ENCODE peak calls at places on chromosome 1, in eight cellular contexts. O, H, B, L, D, X, C and E are unnamed samples.

GRCh38 chr1:204104331-204105222 is 31.7 kb downstream of the SOX13 start:
- DNase-seq in O (peak), H (no peak), B (no peak), L (no peak), D (peak), X (no peak), C (peak), E (no peak)

GRCh38 chr1:120179420-120180348 is 3.4 kb upstream of the SEC22B start:
- DNase-seq in O (no peak), H (no peak), B (no peak), L (peak), D (no peak), X (no peak), C (peak), E (peak)

GRCh38 chr1:86151427-86151826 is 5.1 kb downstream of the COL24A1 start:
- DNase-seq in O (no peak), H (no peak), B (no peak), L (peak), D (no peak), X (no peak), C (peak), E (no peak)

GRCh38 chr1:1294250-1294890 is 13.4 kb downstream of the ACAP3 start:
- DNase-seq in O (no peak), H (no peak), B (no peak), L (no peak), D (no peak), X (no peak), C (no peak), E (no peak)

GRCh38 chr1:65264197-65264929 is 45.0 kb upstream of the DNAJC6 start:
- DNase-seq in O (no peak), H (no peak), B (peak), L (peak), D (no peak), X (no peak), C (peak), E (peak)

GRCh38 chr1:28199328-28200233 is 23.1 kb upstream of the PTAFR start:
- DNase-seq in O (peak), H (no peak), B (no peak), L (no peak), D (no peak), X (no peak), C (no peak), E (no peak)

GRCh38 chr1:212237651-212238050 is 47.6 kb upstream of the PPP2R5A start:
- DNase-seq in O (no peak), H (peak), B (no peak), L (no peak), D (peak), X (no peak), C (no peak), E (no peak)

GRCh38 chr1:178921499-178921898 is 50.6 kb upstream of the ANGPTL1 start:
- DNase-seq in O (no peak), H (no peak), B (no peak), L (no peak), D (no peak), X (no peak), C (no peak), E (no peak)

GRCh38 chr1:86846166-86846647 is 67.7 kb downstream of the SELENOF start:
- DNase-seq in O (no peak), H (peak), B (peak), L (peak), D (peak), X (no peak), C (peak), E (no peak)

GRCh38 chr1:236685205-236685916 is 938 bp upstream of the ACTN2 start:
- DNase-seq in O (no peak), H (no peak), B (no peak), L (no peak), D (no peak), X (no peak), C (no peak), E (no peak)

GRCh38 chr1:85121744-85122143 is 73.4 kb upstream of the MCOLN3 start:
- DNase-seq in O (no peak), H (no peak), B (no peak), L (peak), D (no peak), X (no peak), C (no peak), E (no peak)

GRCh38 chr1:222071313-222071886 is 329.5 kb upstream of the DUSP10 start:
- DNase-seq in O (no peak), H (no peak), B (no peak), L (no peak), D (no peak), X (no peak), C (no peak), E (peak)

GRCh38 chr1:207020709-207021107 is 11.8 kb downstream of the C1orf116 start:
- DNase-seq in O (no peak), H (no peak), B (no peak), L (peak), D (peak), X (no peak), C (no peak), E (no peak)

GRCh38 chr1:89464008-89464407 is 60.6 kb upstream of the LRRC8B start:
- DNase-seq in O (no peak), H (no peak), B (no peak), L (no peak), D (no peak), X (no peak), C (no peak), E (no peak)

GRCh38 chr1:217261636-217262035 is 369.3 kb downstream of the GPATCH2 start:
- DNase-seq in O (no peak), H (no peak), B (no peak), L (no peak), D (no peak), X (no peak), C (no peak), E (no peak)

GRCh38 chr1:1307261-1307907 is 346 bp downstream of the ACAP3 start:
- DNase-seq in O (peak), H (no peak), B (no peak), L (no peak), D (no peak), X (peak), C (no peak), E (peak)

GRCh38 chr1:13783551-13783950 is 83.6 kb downstream of the PRDM2 start:
- DNase-seq in O (no peak), H (no peak), B (no peak), L (peak), D (no peak), X (no peak), C (peak), E (no peak)

GRCh38 chr1:217027403-217028080 is 304.3 kb upstream of the ESRRG start:
- DNase-seq in O (no peak), H (no peak), B (no peak), L (no peak), D (no peak), X (no peak), C (no peak), E (no peak)

GRCh38 chr1:75461808-75462325 is 149.0 kb downstream of the SLC44A5 start:
- DNase-seq in O (no peak), H (no peak), B (no peak), L (no peak), D (no peak), X (no peak), C (no peak), E (no peak)

GRCh38 chr1:109919271-109919670 is 8.6 kb downstream of the CSF1 start:
- DNase-seq in O (no peak), H (no peak), B (no peak), L (no peak), D (no peak), X (no peak), C (no peak), E (no peak)

GRCh38 chr1:165900576-165901380 is 73.4 kb downstream of the UCK2 start:
- DNase-seq in O (no peak), H (no peak), B (no peak), L (no peak), D (peak), X (peak), C (peak), E (peak)

GRCh38 chr1:227919916-227920315 is 27.8 kb downstream of the WNT9A start:
- DNase-seq in O (no peak), H (no peak), B (no peak), L (no peak), D (no peak), X (no peak), C (no peak), E (no peak)

GRCh38 chr1:227767401-227768396 is 32.5 kb downstream of the SNAP47 start:
- DNase-seq in O (no peak), H (no peak), B (no peak), L (no peak), D (no peak), X (no peak), C (no peak), E (no peak)

GRCh38 chr1:145706282-145706681 is 886 bp downstream of the PDZK1 start:
- DNase-seq in O (no peak), H (peak), B (no peak), L (peak), D (peak), X (no peak), C (peak), E (no peak)

GRCh38 chr1:160740133-160740688 is 1.2 kb downstream of the SLAMF7 start:
- DNase-seq in O (no peak), H (no peak), B (no peak), L (no peak), D (no peak), X (no peak), C (no peak), E (no peak)
- H3K27ac ChIP-seq in O (no peak), H (no peak), B (no peak), L (no peak), D (no peak), X (no peak), C (no peak), E (no peak)

GRCh38 chr1:2561898-2562895 is 6.0 kb downstream of the TNFRSF14 start:
- DNase-seq in O (no peak), H (no peak), B (no peak), L (no peak), D (no peak), X (no peak), C (no peak), E (no peak)

GRCh38 chr1:2559509-2560298 is 3.5 kb downstream of the TNFRSF14 start:
- DNase-seq in O (no peak), H (no peak), B (no peak), L (no peak), D (no peak), X (no peak), C (no peak), E (no peak)

GRCh38 chr1:2563205-2563604 is 7.0 kb downstream of the TNFRSF14 start:
- DNase-seq in O (no peak), H (no peak), B (no peak), L (no peak), D (no peak), X (no peak), C (no peak), E (no peak)

GRCh38 chr1:2560299-2561073 is 4.3 kb downstream of the TNFRSF14 start:
- DNase-seq in O (no peak), H (no peak), B (no peak), L (no peak), D (no peak), X (no peak), C (no peak), E (no peak)

DNA sequence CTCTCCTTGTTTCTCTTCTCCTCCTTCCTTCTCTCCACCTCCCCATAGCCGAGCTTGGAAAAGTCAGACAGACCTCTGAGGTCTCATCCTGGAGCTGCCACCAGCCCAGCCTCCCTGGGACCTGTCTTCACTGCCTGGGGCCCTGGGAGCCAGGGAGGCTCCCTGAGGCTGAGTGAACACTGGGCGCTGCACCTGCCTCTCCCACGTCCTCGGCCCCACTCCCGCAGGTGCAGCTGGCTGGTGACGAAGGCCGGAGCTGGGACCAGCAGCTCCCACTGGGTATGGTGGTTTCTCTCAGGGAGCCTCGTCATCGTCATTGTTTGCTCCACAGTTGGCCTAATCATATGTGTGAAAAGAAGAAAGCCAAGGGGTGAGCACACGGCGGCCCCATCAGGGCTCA is 5.3 kb downstream of the TNFRSF14 start:
- DNase-seq in O (no peak), H (no peak), B (no peak), L (no peak), D (no peak), X (no peak), C (no peak), E (no peak)
- H3K27ac ChIP-seq in O (no peak), H (no peak), B (no peak), L (no peak), D (peak), X (no peak), C (no peak), E (no peak)

DNA sequence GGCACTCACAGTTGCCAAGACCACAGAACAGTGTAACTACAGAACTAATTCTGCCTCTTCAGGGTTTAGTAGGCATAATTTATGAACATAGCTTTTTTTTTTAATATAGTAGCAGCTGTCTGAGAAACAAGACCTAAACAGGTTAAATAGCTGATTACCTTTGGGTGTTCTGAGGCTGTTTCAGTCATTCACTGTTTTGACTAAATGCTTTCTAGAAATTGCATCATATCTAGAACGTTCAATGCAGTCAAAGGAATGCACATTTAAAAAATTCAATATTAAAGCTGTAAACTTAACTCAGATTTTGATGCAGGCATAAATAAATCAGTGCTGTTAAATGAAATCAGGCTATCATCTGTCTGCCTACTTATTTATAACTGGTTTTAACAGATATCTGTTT is 101.6 kb downstream of the BRINP3 start:
- DNase-seq in O (no peak), H (no peak), B (no peak), L (no peak), D (no peak), X (no peak), C (no peak), E (no peak)
- H3K27ac ChIP-seq in O (no peak), H (no peak), B (no peak), L (no peak), D (no peak), X (no peak), C (no peak), E (no peak)

GRCh38 chr1:116488052-116488451 is 82.8 kb downstream of the CD58 start:
- DNase-seq in O (no peak), H (no peak), B (no peak), L (no peak), D (no peak), X (no peak), C (no peak), E (no peak)
- H3K27ac ChIP-seq in O (no peak), H (peak), B (peak), L (no peak), D (no peak), X (no peak), C (no peak), E (no peak)

GRCh38 chr1:225876900-225877510 is 5.2 kb downstream of the TMEM63A start:
- DNase-seq in O (no peak), H (no peak), B (no peak), L (no peak), D (no peak), X (no peak), C (no peak), E (no peak)
- H3K27ac ChIP-seq in O (no peak), H (no peak), B (peak), L (no peak), D (peak), X (peak), C (no peak), E (no peak)

GRCh38 chr1:15174615-15174983 is 21.1 kb downstream of the TMEM51 start:
- DNase-seq in O (no peak), H (no peak), B (no peak), L (no peak), D (no peak), X (no peak), C (no peak), E (no peak)

GRCh38 chr1:15173863-15174614 is 20.5 kb downstream of the TMEM51 start:
- DNase-seq in O (no peak), H (no peak), B (no peak), L (no peak), D (no peak), X (no peak), C (no peak), E (peak)

GRCh38 chr1:15171271-15171908 is 17.8 kb downstream of the TMEM51 start:
- DNase-seq in O (no peak), H (no peak), B (no peak), L (no peak), D (no peak), X (no peak), C (no peak), E (no peak)

GRCh38 chr1:15170071-15170470 is 16.5 kb downstream of the TMEM51 start:
- DNase-seq in O (no peak), H (no peak), B (no peak), L (no peak), D (no peak), X (no peak), C (no peak), E (no peak)

GRCh38 chr1:15172405-15173259 is 19.1 kb downstream of the TMEM51 start:
- DNase-seq in O (no peak), H (peak), B (no peak), L (peak), D (peak), X (no peak), C (peak), E (no peak)
- H3K27ac ChIP-seq in O (no peak), H (peak), B (peak), L (peak), D (peak), X (no peak), C (no peak), E (no peak)

GRCh38 chr1:150552692-150553278 is 3.6 kb downstream of the ADAMTSL4 start:
- DNase-seq in O (no peak), H (no peak), B (no peak), L (no peak), D (no peak), X (no peak), C (no peak), E (no peak)

GRCh38 chr1:150554086-150554452 is 4.9 kb downstream of the ADAMTSL4 start:
- DNase-seq in O (no peak), H (no peak), B (no peak), L (no peak), D (no peak), X (no peak), C (no peak), E (no peak)

GRCh38 chr1:150555198-150555970 is 6.2 kb downstream of the ADAMTSL4 start:
- DNase-seq in O (no peak), H (no peak), B (no peak), L (no peak), D (no peak), X (no peak), C (no peak), E (no peak)

GRCh38 chr1:150551784-150552691 is 2.8 kb downstream of the ADAMTSL4 start:
- DNase-seq in O (no peak), H (no peak), B (peak), L (peak), D (peak), X (peak), C (peak), E (peak)

DNA sequence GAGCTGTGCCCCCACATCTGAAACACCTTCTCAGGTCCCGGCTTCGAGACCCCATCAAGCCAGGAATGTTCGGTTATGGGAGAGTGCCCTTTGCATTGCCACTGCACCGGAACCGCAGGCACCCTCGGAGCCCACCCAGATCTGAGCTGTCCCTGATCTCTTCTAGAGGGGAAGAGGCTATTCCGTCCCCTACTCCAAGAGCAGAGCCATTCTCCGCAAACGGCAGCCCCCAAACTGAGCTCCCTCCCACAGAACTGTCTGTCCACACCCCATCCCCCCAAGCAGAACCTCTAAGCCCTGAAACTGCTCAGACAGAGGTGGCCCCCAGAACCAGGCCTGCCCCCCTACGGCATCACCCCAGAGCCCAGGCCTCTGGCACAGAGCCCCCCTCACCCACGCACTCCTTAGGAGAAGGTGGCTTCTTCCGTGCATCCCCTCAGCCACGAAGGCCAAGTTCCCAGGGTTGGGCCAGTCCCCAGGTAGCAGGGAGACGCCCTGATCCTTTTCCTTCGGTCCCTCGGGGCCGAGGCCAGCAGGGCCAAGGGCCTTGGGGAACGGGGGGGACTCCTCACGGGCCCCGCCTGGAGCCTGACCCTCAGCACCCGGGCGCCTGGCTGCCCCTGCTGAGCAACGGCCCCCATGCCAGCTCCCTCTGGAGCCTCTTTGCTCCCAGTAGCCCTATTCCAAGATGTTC is 4.3 kb downstream of the ADAMTSL4 start:
- DNase-seq in O (no peak), H (no peak), B (no peak), L (no peak), D (no peak), X (no peak), C (no peak), E (no peak)
- H3K27ac ChIP-seq in O (no peak), H (no peak), B (peak), L (peak), D (peak), X (peak), C (no peak), E (no peak)

GRCh38 chr1:19163261-19163660 is 46.8 kb downstream of the UBR4 start:
- DNase-seq in O (no peak), H (no peak), B (no peak), L (peak), D (no peak), X (peak), C (peak), E (no peak)
- H3K27ac ChIP-seq in O (no peak), H (no peak), B (no peak), L (no peak), D (no peak), X (no peak), C (no peak), E (no peak)

GRCh38 chr1:160575112-160575664 is 4.1 kb downstream of the CD84 start:
- DNase-seq in O (no peak), H (no peak), B (no peak), L (no peak), D (no peak), X (no peak), C (no peak), E (no peak)
- H3K27ac ChIP-seq in O (peak), H (no peak), B (peak), L (no peak), D (no peak), X (no peak), C (no peak), E (no peak)